ENCODE peak calls at places on chromosomes 12 and 14, in six cellular contexts. L, R, K, I, C and W are unnamed samples.

GRCh38 chr12:92757599-92758121 is 54.9 kb downstream of the PLEKHG7 start:
- DNase-seq in L (no peak), R (no peak), K (no peak), I (no peak), C (no peak), W (no peak)

GRCh38 chr14:55350461-55350860 is 61.2 kb downstream of the ATG14 start:
- DNase-seq in L (no peak), R (no peak), K (no peak), I (no peak), C (peak), W (no peak)

GRCh38 chr12:117502633-117503032 is 141.2 kb upstream of the NOS1 start:
- DNase-seq in L (no peak), R (no peak), K (no peak), I (no peak), C (no peak), W (no peak)

GRCh38 chr14:103832046-103832445 is 15.3 kb downstream of the PPP1R13B start:
- DNase-seq in L (no peak), R (no peak), K (no peak), I (no peak), C (no peak), W (no peak)

GRCh38 chr12:32501835-32502333 is 102.5 kb downstream of the FGD4 start:
- DNase-seq in L (peak), R (peak), K (no peak), I (peak), C (peak), W (peak)

GRCh38 chr12:120249266-120249874 is 16.2 kb downstream of the PXN start:
- DNase-seq in L (peak), R (no peak), K (peak), I (peak), C (no peak), W (no peak)

GRCh38 chr12:25052191-25053020 is 103.5 kb upstream of the BCAT1 start:
- DNase-seq in L (no peak), R (no peak), K (no peak), I (no peak), C (no peak), W (no peak)

GRCh38 chr12:97404549-97404948 is 58.1 kb upstream of the RMST start:
- DNase-seq in L (peak), R (peak), K (peak), I (peak), C (peak), W (peak)

GRCh38 chr14:63212209-63212608 is 8.0 kb downstream of the RHOJ start:
- DNase-seq in L (no peak), R (no peak), K (no peak), I (no peak), C (no peak), W (no peak)

GRCh38 chr14:38546932-38547551 is 291.1 kb upstream of the CLEC14A start:
- DNase-seq in L (no peak), R (no peak), K (no peak), I (no peak), C (no peak), W (no peak)

GRCh38 chr12:54215990-54216579 is 27.3 kb upstream of the SMUG1 start:
- DNase-seq in L (no peak), R (no peak), K (no peak), I (peak), C (peak), W (no peak)

GRCh38 chr12:93908846-93909592 is 231.8 kb downstream of the CRADD start:
- DNase-seq in L (no peak), R (no peak), K (peak), I (no peak), C (no peak), W (no peak)

GRCh38 chr14:77988966-77989365 is 181.2 kb upstream of the NRXN3 start:
- DNase-seq in L (no peak), R (peak), K (no peak), I (no peak), C (no peak), W (no peak)

GRCh38 chr12:123761841-123762714 is at the start of gene DNAH10:
- DNase-seq in L (peak), R (no peak), K (no peak), I (peak), C (peak), W (peak)

GRCh38 chr14:51093371-51094281 is 1.3 kb downstream of the TRIM9 start:
- DNase-seq in L (no peak), R (no peak), K (no peak), I (peak), C (peak), W (peak)

GRCh38 chr14:55328317-55328716 is 57.1 kb downstream of the FBXO34 start:
- DNase-seq in L (peak), R (peak), K (no peak), I (no peak), C (no peak), W (no peak)

GRCh38 chr12:3680919-3681594 is 71.9 kb downstream of the CRACR2A start:
- DNase-seq in L (no peak), R (no peak), K (peak), I (no peak), C (peak), W (no peak)

GRCh38 chr12:26833692-26834168 is 736 bp upstream of the ITPR2 start:
- DNase-seq in L (peak), R (peak), K (peak), I (peak), C (peak), W (peak)

GRCh38 chr12:617304-617915 is 45.8 kb downstream of the NINJ2 start:
- DNase-seq in L (peak), R (peak), K (no peak), I (no peak), C (no peak), W (no peak)

GRCh38 chr14:65854215-65854614 is 441.7 kb downstream of the FUT8 start:
- DNase-seq in L (no peak), R (no peak), K (no peak), I (no peak), C (no peak), W (no peak)

GRCh38 chr14:102125546-102125945 is 14.2 kb upstream of the WDR20 start:
- DNase-seq in L (no peak), R (no peak), K (peak), I (no peak), C (no peak), W (no peak)

GRCh38 chr14:69980457-69981414 is 101.5 kb downstream of the SMOC1 start:
- DNase-seq in L (no peak), R (no peak), K (no peak), I (peak), C (no peak), W (peak)

GRCh38 chr14:66003082-66003740 is 483.0 kb upstream of the CCDC196 start:
- DNase-seq in L (no peak), R (no peak), K (peak), I (no peak), C (no peak), W (no peak)

DNA sequence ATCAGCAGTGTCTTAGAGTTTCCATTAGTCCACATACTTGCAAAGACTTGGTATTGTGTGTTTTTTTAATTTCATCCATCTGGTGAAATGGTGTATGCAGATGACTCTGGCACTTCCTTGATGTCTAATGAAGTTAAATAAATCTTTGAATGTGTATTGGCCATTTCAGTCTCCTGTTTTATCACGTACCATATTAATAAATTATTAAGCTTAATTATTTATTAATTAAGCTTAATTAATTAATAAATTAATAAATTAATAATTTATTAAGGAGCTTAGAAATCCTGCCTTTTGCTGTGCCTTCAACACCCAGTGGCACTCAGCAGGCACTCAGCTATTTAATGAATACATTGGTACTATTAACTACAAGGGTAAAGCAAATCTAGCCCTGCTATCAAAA is 18.2 kb downstream of the PDZRN4 start:
- DNase-seq in L (no peak), R (no peak), K (no peak), I (no peak), C (no peak), W (no peak)
- H4K91ac ChIP-seq in L (no peak), R (no peak), K (no peak), I (no peak), C (no peak), W (no peak)

DNA sequence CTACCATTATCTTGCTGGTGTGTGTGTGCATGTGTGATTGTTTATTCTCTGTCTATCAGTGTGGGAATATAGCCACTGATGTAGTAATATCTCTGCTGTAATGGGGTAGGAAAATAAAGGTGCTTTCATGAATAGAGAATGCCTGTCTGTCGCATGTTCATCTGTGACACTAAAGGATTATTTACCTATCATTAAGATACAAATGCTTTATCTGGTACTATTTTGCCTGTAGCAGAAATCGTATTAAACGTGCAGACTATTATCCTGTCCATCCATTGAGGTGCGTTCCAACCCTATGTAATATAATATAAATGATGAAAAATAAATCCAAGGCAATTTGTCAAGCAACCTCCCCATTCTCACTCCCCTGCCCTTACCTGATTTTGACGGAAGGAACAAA is 1215.1 kb downstream of the BCL11B start:
- DNase-seq in L (no peak), R (no peak), K (no peak), I (no peak), C (no peak), W (no peak)
- H4K91ac ChIP-seq in L (no peak), R (no peak), K (no peak), I (no peak), C (no peak), W (no peak)

GRCh38 chr14:68295316-68295816 is 475.8 kb downstream of the RAD51B start:
- DNase-seq in L (peak), R (no peak), K (no peak), I (peak), C (no peak), W (no peak)

GRCh38 chr14:68291820-68292219 is 472.2 kb downstream of the RAD51B start:
- DNase-seq in L (no peak), R (no peak), K (no peak), I (peak), C (peak), W (no peak)

GRCh38 chr14:68297011-68297410 is 477.4 kb downstream of the RAD51B start:
- DNase-seq in L (no peak), R (no peak), K (no peak), I (no peak), C (no peak), W (no peak)

GRCh38 chr14:68293404-68293803 is 473.8 kb downstream of the RAD51B start:
- DNase-seq in L (no peak), R (no peak), K (no peak), I (no peak), C (no peak), W (no peak)

GRCh38 chr14:68292467-68293334 is 473.1 kb downstream of the RAD51B start:
- DNase-seq in L (no peak), R (no peak), K (peak), I (no peak), C (no peak), W (no peak)
- H4K91ac ChIP-seq in L (no peak), R (no peak), K (peak), I (no peak), C (no peak), W (no peak)

GRCh38 chr12:121505513-121505912 is 75.3 kb downstream of the KDM2B start:
- DNase-seq in L (no peak), R (peak), K (no peak), I (no peak), C (no peak), W (no peak)
- H4K91ac ChIP-seq in L (no peak), R (no peak), K (no peak), I (no peak), C (no peak), W (no peak)

GRCh38 chr12:14874882-14875281 is 10.8 kb downstream of the MGP start:
- DNase-seq in L (no peak), R (peak), K (no peak), I (no peak), C (no peak), W (no peak)

GRCh38 chr12:14871886-14872285 is 13.8 kb downstream of the MGP start:
- DNase-seq in L (no peak), R (no peak), K (no peak), I (no peak), C (no peak), W (no peak)

GRCh38 chr12:14868916-14869315 is 16.7 kb downstream of the MGP start:
- DNase-seq in L (no peak), R (peak), K (no peak), I (no peak), C (no peak), W (no peak)

GRCh38 chr12:14873440-14874185 is 12.0 kb downstream of the MGP start:
- DNase-seq in L (no peak), R (peak), K (no peak), I (no peak), C (no peak), W (no peak)

DNA sequence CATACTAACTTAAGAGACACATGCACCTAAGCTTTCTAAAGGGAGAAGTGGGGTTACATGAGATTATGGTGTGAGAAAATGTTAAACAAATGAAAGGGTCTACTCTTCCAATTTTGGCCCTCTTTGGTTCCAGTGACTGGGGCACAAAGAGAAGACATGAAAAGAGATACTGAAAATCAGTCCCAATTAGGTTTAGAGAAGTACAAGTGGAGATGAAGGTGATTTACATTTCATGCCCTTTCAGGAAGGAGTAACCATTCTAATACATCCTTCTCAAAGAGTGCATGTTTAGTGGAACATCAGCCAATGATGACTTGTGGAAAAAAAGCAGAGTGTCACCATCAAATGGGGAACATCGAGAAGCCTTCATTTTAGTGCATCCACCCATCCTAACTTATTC is 14.4 kb downstream of the MGP start:
- DNase-seq in L (no peak), R (no peak), K (no peak), I (no peak), C (no peak), W (no peak)
- H4K91ac ChIP-seq in L (no peak), R (no peak), K (no peak), I (no peak), C (no peak), W (no peak)

GRCh38 chr12:8796831-8797626 is 25.4 kb upstream of the A2ML1 start:
- DNase-seq in L (no peak), R (no peak), K (no peak), I (peak), C (peak), W (no peak)
- H4K91ac ChIP-seq in L (no peak), R (no peak), K (no peak), I (no peak), C (no peak), W (no peak)